ENCODE peak calls at places on chromosomes 5 and 9, in eight cellular contexts. R is transverse colon, A is SK-N-MC, H is upper lobe of left lung, J is GM23338, C is stomach, N is sigmoid colon, V is Panc1. G is an unnamed sample.

GRCh38 chr9:80560976-80561375 is 989.2 kb downstream of the TLE4 start:
- DNase-seq in A (no peak), C (no peak), J (no peak), V (no peak), H (no peak), N (no peak), R (no peak), G (no peak)

GRCh38 chr5:174281855-174282254 is 236.3 kb downstream of the NSG2 start:
- DNase-seq in C (no peak), J (no peak), R (no peak), H (no peak), V (no peak), A (no peak), N (no peak), G (no peak)

GRCh38 chr5:144467795-144468194 is 297.1 kb downstream of the KCTD16 start:
- DNase-seq in R (peak; percentile 9), C (no peak), H (no peak), A (no peak), V (peak; percentile 12), N (no peak), J (peak; percentile 89), G (no peak)

GRCh38 chr5:179803651-179804598 is 2.7 kb downstream of the MGAT4B start:
- DNase-seq in H (peak; percentile 71), J (no peak), A (no peak), C (no peak), N (peak; percentile 66), R (no peak), V (no peak), G (no peak)

GRCh38 chr5:116242363-116242762 is 157.5 kb downstream of the COMMD10 start:
- DNase-seq in J (no peak), H (no peak), N (no peak), V (no peak), C (no peak), A (no peak), R (no peak), G (no peak)

GRCh38 chr5:59188415-59189225 is 605.7 kb downstream of the RAB3C start:
- DNase-seq in R (peak; percentile 69), H (peak; percentile 85), C (peak; percentile 77), V (no peak), A (peak; percentile 62), N (peak; percentile 88), J (peak; percentile 88), G (no peak)

GRCh38 chr9:35599763-35600604 is 5.1 kb upstream of the TESK1 start:
- DNase-seq in V (no peak), N (no peak), C (no peak), A (no peak), J (peak; percentile 65), R (no peak), H (peak; percentile 61), G (no peak)

GRCh38 chr5:116038817-116039216 is 6.5 kb downstream of the ARL14EPL start:
- DNase-seq in V (no peak), C (no peak), J (no peak), A (no peak), H (no peak), N (no peak), R (no peak), G (no peak)

GRCh38 chr5:173314166-173314952 is 13.9 kb downstream of the STC2 start:
- DNase-seq in R (no peak), N (no peak), J (no peak), C (no peak), V (no peak), A (no peak), H (no peak), G (no peak)

GRCh38 chr9:91755761-91756638 is 194.0 kb downstream of the ROR2 start:
- DNase-seq in A (no peak), N (no peak), R (no peak), H (peak; percentile 50), J (peak; percentile 52), C (no peak), V (no peak), G (no peak)

GRCh38 chr9:20593551-20593950 is 28.7 kb downstream of the MLLT3 start:
- DNase-seq in V (no peak), J (no peak), N (no peak), H (no peak), C (no peak), A (no peak), R (no peak), G (no peak)

GRCh38 chr9:77170991-77171699 is 6.2 kb upstream of the VPS13A start:
- DNase-seq in A (no peak), C (no peak), J (no peak), H (no peak), R (peak; percentile 22), N (no peak), V (no peak), G (no peak)

GRCh38 chr9:134948149-134948548 is 30.4 kb upstream of the FCN1 start:
- DNase-seq in C (no peak), H (peak; percentile 69), N (no peak), J (no peak), V (no peak), A (no peak), R (no peak), G (no peak)

GRCh38 chr5:94361832-94362754 is 256.3 kb downstream of the KIAA0825 start:
- DNase-seq in A (no peak), N (no peak), R (no peak), J (peak; percentile 92), H (no peak), C (no peak), V (no peak), G (no peak)

GRCh38 chr9:88773627-88774244 is 217.5 kb upstream of the S1PR3 start:
- DNase-seq in H (no peak), N (no peak), V (no peak), R (no peak), C (no peak), J (no peak), A (no peak), G (no peak)

GRCh38 chr5:139494832-139495231 is 12.3 kb upstream of the STING1 start:
- DNase-seq in N (no peak), J (no peak), A (no peak), H (no peak), R (no peak), V (no peak), C (no peak), G (no peak)

GRCh38 chr9:120151806-120152205 is 428.2 kb downstream of the CDK5RAP2 start:
- DNase-seq in R (no peak), H (no peak), N (no peak), A (no peak), V (no peak), J (no peak), C (no peak), G (no peak)

GRCh38 chr5:139611703-139612584 is 36.2 kb upstream of the CXXC5 start:
- DNase-seq in V (no peak), H (no peak), A (no peak), C (no peak), R (no peak), N (no peak), J (no peak), G (no peak)

GRCh38 chr5:1945606-1946005 is 62.9 kb upstream of the IRX4 start:
- DNase-seq in N (peak; percentile 57), R (no peak), A (no peak), H (no peak), C (no peak), V (no peak), J (no peak), G (no peak)

GRCh38 chr5:25418978-25419377 is 774.2 kb upstream of the CDH10 start:
- DNase-seq in R (no peak), N (no peak), V (no peak), H (no peak), J (no peak), A (no peak), C (no peak), G (no peak)

GRCh38 chr5:25418319-25418859 is 773.6 kb upstream of the CDH10 start:
- DNase-seq in N (no peak), C (no peak), V (no peak), J (peak; percentile 43), H (no peak), A (no peak), R (no peak), G (no peak)

GRCh38 chr5:25415970-25416369 is 771.2 kb upstream of the CDH10 start:
- DNase-seq in A (no peak), N (no peak), V (no peak), J (no peak), C (no peak), H (no peak), R (no peak), G (no peak)

GRCh38 chr5:25414746-25415145 is 770.0 kb upstream of the CDH10 start:
- DNase-seq in C (no peak), H (no peak), J (no peak), N (no peak), R (no peak), A (no peak), V (no peak), G (no peak)

GRCh38 chr5:25416960-25417359 is 772.2 kb upstream of the CDH10 start:
- DNase-seq in H (no peak), C (no peak), N (no peak), J (no peak), V (no peak), R (no peak), A (no peak), G (no peak)
- TF ChIP-seq POLR2AphosphoS5 in H (no peak), C (no peak), N (no peak), J (no peak), V (no peak), R (no peak), A (no peak), G (no peak)

GRCh38 chr5:171648279-171648774 is 137.3 kb upstream of the SMIM23 start:
- DNase-seq in C (no peak), J (no peak), N (no peak), V (no peak), H (no peak), R (no peak), A (no peak), G (no peak)
- TF ChIP-seq POLR2AphosphoS5 in C (no peak), J (no peak), N (no peak), V (no peak), H (no peak), R (no peak), A (no peak), G (no peak)

DNA sequence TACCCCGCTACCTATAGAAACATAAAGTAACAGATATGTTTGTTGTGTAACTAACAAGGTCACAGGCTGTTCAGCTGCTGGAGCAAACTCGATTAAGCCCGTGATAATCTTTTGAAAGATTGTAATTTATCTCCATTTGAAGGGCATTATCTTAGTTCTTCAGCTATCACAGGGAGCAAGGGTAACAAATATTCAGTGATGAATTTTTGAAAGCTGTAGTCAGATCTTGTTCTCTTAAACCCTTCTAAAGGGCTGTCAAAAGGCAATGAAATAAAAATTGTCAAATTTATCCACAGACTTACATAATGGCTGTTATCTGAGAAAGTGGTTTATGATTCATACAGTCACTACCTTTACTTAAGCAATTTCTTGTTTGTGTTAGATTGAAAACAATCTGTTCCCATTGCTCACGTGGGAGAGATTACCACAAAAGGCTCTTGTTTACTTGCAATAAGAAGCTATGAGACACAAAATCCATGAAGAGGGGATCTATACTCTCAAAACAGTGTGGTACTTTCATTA is 78.3 kb upstream of the ZNF608 start:
- DNase-seq in V (no peak), R (no peak), C (no peak), A (no peak), H (no peak), J (no peak), N (no peak), G (no peak)
- TF ChIP-seq POLR2AphosphoS5 in V (no peak), R (no peak), C (no peak), A (no peak), H (no peak), J (no peak), N (no peak), G (no peak)

GRCh38 chr5:124651663-124652513 is 94.6 kb downstream of the ZNF608 start:
- DNase-seq in N (peak; percentile 91), R (peak; percentile 86), C (peak; percentile 82), A (no peak), V (no peak), J (peak; percentile 87), H (peak; percentile 95), G (peak; percentile 44)
- TF ChIP-seq POLR2AphosphoS5 in N (peak; percentile 94), R (peak; percentile 89), C (peak; percentile 48), A (no peak), V (peak; percentile 23), J (peak; percentile 82), H (peak; percentile 75), G (no peak)

G was measured in GM12892.